ENCODE peak calls at places on chromosomes 6 and 20, in four cellular contexts. H, X, I and S are unnamed samples.
A peak's percentile ranks its signal among the peaks of the same experiment; 100 is the strongest.

GRCh38 chr6:44737829-44738528 is 350.5 kb downstream of the CDC5L start:
- DNase-seq in H (peak; percentile 54), X (no peak), I (no peak), S (no peak)

GRCh38 chr6:25389501-25389900 is 110.3 kb downstream of the CARMIL1 start:
- DNase-seq in I (no peak), X (no peak), H (no peak), S (no peak)

GRCh38 chr6:113433506-113433991 is 423.6 kb upstream of the MARCKS start:
- DNase-seq in H (no peak), X (peak; percentile 49), I (no peak), S (peak; percentile 63)

GRCh38 chr6:52551483-52552277 is 25.2 kb downstream of the TRAM2 start:
- DNase-seq in X (peak; percentile 11), H (no peak), I (peak; percentile 71), S (no peak)

GRCh38 chr6:128763599-128764300 is 119.2 kb upstream of the LAMA2 start:
- DNase-seq in H (no peak), I (no peak), X (no peak), S (no peak)

GRCh38 chr6:122801397-122801796 is 12.3 kb downstream of the SMPDL3A start:
- DNase-seq in H (no peak), I (no peak), X (no peak), S (no peak)

GRCh38 chr6:106529438-106529837 is 99.9 kb downstream of the RTN4IP1 start:
- DNase-seq in H (no peak), X (no peak), I (no peak), S (no peak)

GRCh38 chr20:37406010-37406998 is 60.4 kb downstream of the SRC start:
- DNase-seq in X (peak; percentile 75), H (peak; percentile 77), I (no peak), S (peak; percentile 56)

GRCh38 chr6:84033523-84034451 is at the start of gene MRAP2:
- DNase-seq in H (no peak), X (peak; percentile 62), I (no peak), S (no peak)

GRCh38 chr6:17710331-17710730 is 3.6 kb upstream of the NUP153 start:
- DNase-seq in X (no peak), I (no peak), H (no peak), S (peak; percentile 11)

GRCh38 chr20:57577679-57578475 is 17.0 kb downstream of the PCK1 start:
- DNase-seq in H (no peak), X (no peak), I (no peak), S (no peak)

GRCh38 chr6:126020305-126021050 is 34.1 kb downstream of the TRMT11 start:
- DNase-seq in I (no peak), H (no peak), X (no peak), S (no peak)

GRCh38 chr6:4964675-4965336 is 39.0 kb downstream of the RPP40 start:
- DNase-seq in H (no peak), I (no peak), X (no peak), S (no peak)

GRCh38 chr6:153092082-153093013 is 38.7 kb downstream of the RGS17 start:
- DNase-seq in H (peak; percentile 62), X (no peak), I (no peak), S (peak; percentile 95)

GRCh38 chr6:21800948-21801438 is 207.4 kb downstream of the SOX4 start:
- DNase-seq in I (no peak), X (peak; percentile 69), H (no peak), S (no peak)

GRCh38 chr20:23180451-23180921 is 94.4 kb upstream of the CD93 start:
- DNase-seq in X (no peak), H (no peak), I (peak; percentile 79), S (no peak)

GRCh38 chr6:146260886-146261285 is 232.0 kb downstream of the GRM1 start:
- DNase-seq in X (no peak), H (no peak), I (no peak), S (no peak)

GRCh38 chr20:1761116-1761515 is 103.5 kb upstream of the SIRPG start:
- DNase-seq in X (no peak), I (no peak), H (no peak), S (no peak)

GRCh38 chr6:137765044-137765443 is 102.0 kb upstream of the TNFAIP3 start:
- DNase-seq in I (no peak), H (no peak), X (no peak), S (no peak)

GRCh38 chr6:31578461-31579118 is 3.2 kb downstream of the TNF start:
- DNase-seq in H (no peak), X (no peak), I (no peak), S (no peak)

GRCh38 chr6:167652701-167653095 is 174.0 kb upstream of the AFDN start:
- DNase-seq in H (no peak), X (no peak), I (no peak), S (peak; percentile 29)